ENCODE peak calls at places on chromosome 4, in four cellular contexts. V is kidney glomerular epithelial cell, S is adrenal gland, F is glutamatergic neuron. T is an unnamed sample.

GRCh38 chr4:152674359-152674758 is 5.4 kb downstream of the TMEM154 start:
- DNase-seq in V (no peak), S (no peak), F (no peak), T (no peak)

GRCh38 chr4:156983366-156983765 is 11.8 kb upstream of the PDGFC start:
- DNase-seq in V (no peak), S (no peak), F (no peak), T (no peak)

GRCh38 chr4:82851902-82852750 is 38.8 kb downstream of the SEC31A start:
- DNase-seq in V (no peak), S (no peak), F (no peak), T (no peak)

GRCh38 chr4:82561745-82562552 is at the start of gene TMEM150C:
- DNase-seq in V (no peak), S (peak), F (peak), T (peak)

GRCh38 chr4:7383251-7383650 is 51.5 kb downstream of the PSAPL1 start:
- DNase-seq in V (no peak), S (no peak), F (no peak), T (peak)

GRCh38 chr4:94758700-94759399 is 1.1 kb downstream of the BMPR1B start:
- DNase-seq in V (peak), S (no peak), F (peak), T (peak)

GRCh38 chr4:171896426-171896825 is 83.2 kb downstream of the GALNTL6 start:
- DNase-seq in V (no peak), S (no peak), F (no peak), T (no peak)

GRCh38 chr4:154822775-154823174 is 41.7 kb downstream of the RBM46 start:
- DNase-seq in V (no peak), S (no peak), F (no peak), T (no peak)

GRCh38 chr4:39913466-39913865 is 64.2 kb downstream of the PDS5A start:
- DNase-seq in V (no peak), S (no peak), F (no peak), T (no peak)